ENCODE peak calls at places on chromosomes 7 and 10, in nine cellular contexts. K, A, H, B, W, N, V, S and C are unnamed samples.

GRCh38 chr7:118737935-118738334 is 513.4 kb downstream of the ANKRD7 start:
- DNase-seq in H (no peak), A (no peak), V (no peak), B (no peak), W (no peak), N (no peak), S (no peak), K (no peak), C (no peak)

GRCh38 chr10:87657370-87657769 is 2.3 kb upstream of the PAPSS2 start:
- DNase-seq in V (no peak), B (no peak), W (peak; percentile 95), A (no peak), H (no peak), N (no peak), K (peak; percentile 38), S (no peak), C (no peak)

GRCh38 chr10:57593983-57594573 is 673.6 kb downstream of the IPMK start:
- DNase-seq in B (no peak), A (no peak), S (no peak), V (no peak), W (no peak), K (no peak), H (no peak), N (no peak), C (no peak)

GRCh38 chr10:124739996-124740373 is 4.2 kb downstream of the FAM53B start:
- DNase-seq in V (no peak), K (peak; percentile 40), N (no peak), H (no peak), A (no peak), S (no peak), W (no peak), B (no peak), C (no peak)

GRCh38 chr7:151856098-151856497 is 20.8 kb downstream of the PRKAG2 start:
- DNase-seq in K (no peak), N (no peak), S (no peak), A (no peak), B (no peak), W (no peak), V (no peak), H (no peak), C (no peak)

GRCh38 chr7:145633513-145633912 is 483.1 kb upstream of the CNTNAP2 start:
- DNase-seq in A (no peak), S (no peak), V (no peak), B (no peak), K (no peak), H (no peak), N (no peak), W (no peak), C (no peak)

GRCh38 chr10:21825345-21825744 is 178.2 kb downstream of the DNAJC1 start:
- DNase-seq in W (no peak), N (no peak), V (no peak), S (no peak), K (no peak), A (no peak), B (no peak), H (no peak), C (no peak)

GRCh38 chr10:17199351-17199804 is 2.1 kb downstream of the TRDMT1 start:
- DNase-seq in H (no peak), V (no peak), B (no peak), K (peak; percentile 59), W (peak; percentile 64), A (no peak), N (no peak), S (no peak), C (no peak)

GRCh38 chr10:12504628-12505027 is 155.3 kb downstream of the CAMK1D start:
- DNase-seq in S (no peak), H (no peak), A (no peak), B (no peak), K (no peak), N (no peak), W (no peak), V (no peak), C (no peak)

GRCh38 chr10:125101049-125101448 is 59.3 kb downstream of the CTBP2 start:
- DNase-seq in N (no peak), V (no peak), K (no peak), S (no peak), A (no peak), B (no peak), W (no peak), H (no peak), C (no peak)

GRCh38 chr7:93921607-93922446 is at the start of gene GNG11:
- DNase-seq in V (peak; percentile 21), A (peak; percentile 57), S (peak; percentile 15), H (peak; percentile 44), B (no peak), N (no peak), W (peak; percentile 90), K (peak; percentile 91), C (no peak)

GRCh38 chr7:29639887-29640600 is 76.4 kb downstream of the PRR15 start:
- DNase-seq in V (no peak), K (no peak), N (no peak), A (peak; percentile 78), W (no peak), B (no peak), H (no peak), S (no peak), C (no peak)

GRCh38 chr7:48009954-48010353 is 19.0 kb downstream of the SUN3 start:
- DNase-seq in H (no peak), K (no peak), V (no peak), B (no peak), S (no peak), W (no peak), N (no peak), A (no peak), C (no peak)

GRCh38 chr10:85851300-85851699 is 515.3 kb downstream of the GRID1 start:
- DNase-seq in H (no peak), W (no peak), V (no peak), A (no peak), S (no peak), B (no peak), K (peak; percentile 54), N (no peak), C (no peak)

GRCh38 chr10:89238956-89239713 is 12.4 kb downstream of the LIPA start:
- DNase-seq in A (no peak), B (no peak), K (no peak), N (no peak), V (no peak), H (no peak), W (no peak), S (no peak), C (no peak)

GRCh38 chr7:139727151-139727705 is 50.6 kb downstream of the HIPK2 start:
- DNase-seq in B (no peak), H (no peak), W (no peak), K (no peak), S (no peak), N (no peak), A (no peak), V (no peak), C (no peak)

GRCh38 chr7:69062020-69062760 is 536.1 kb upstream of the AUTS2 start:
- DNase-seq in H (no peak), N (no peak), B (no peak), A (no peak), K (peak; percentile 3), V (no peak), W (peak; percentile 37), S (no peak), C (no peak)

GRCh38 chr7:103657474-103657894 is 211.5 kb upstream of the SLC26A5 start:
- DNase-seq in K (no peak), B (no peak), S (no peak), H (no peak), A (no peak), N (no peak), W (no peak), V (no peak), C (no peak)

GRCh38 chr10:102643346-102644065 is 773 bp upstream of the TRIM8 start:
- DNase-seq in N (no peak), K (peak; percentile 91), H (peak; percentile 79), A (peak; percentile 64), V (peak; percentile 60), W (peak; percentile 79), S (no peak), B (no peak), C (peak; percentile 31)

GRCh38 chr10:91683976-91684375 is 51.1 kb upstream of the PPP1R3C start:
- DNase-seq in W (no peak), K (peak; percentile 69), N (no peak), H (no peak), A (no peak), B (no peak), S (no peak), V (no peak), C (no peak)

GRCh38 chr7:35021445-35021844 is 15.8 kb downstream of the DPY19L1 start:
- DNase-seq in K (no peak), A (no peak), S (no peak), V (no peak), N (no peak), B (no peak), H (no peak), W (no peak), C (no peak)

GRCh38 chr10:6091630-6092029 is 2.8 kb downstream of the RBM17 start:
- DNase-seq in H (no peak), K (no peak), W (peak; percentile 89), V (no peak), A (no peak), S (no peak), B (no peak), N (no peak), C (peak; percentile 15)

GRCh38 chr7:100604078-100604975 is 2.2 kb downstream of the PCOLCE start:
- DNase-seq in B (peak; percentile 68), V (peak; percentile 73), W (peak; percentile 43), N (peak; percentile 78), H (peak; percentile 51), A (peak; percentile 41), S (peak; percentile 65), K (peak; percentile 87), C (peak; percentile 88)

GRCh38 chr10:102246261-102246660 is 929 bp downstream of the GBF1 start:
- DNase-seq in K (peak; percentile 46), V (no peak), S (no peak), W (peak; percentile 43), B (no peak), N (no peak), H (no peak), A (no peak), C (no peak)

GRCh38 chr7:13991791-13992620 is 2.5 kb upstream of the ETV1 start:
- DNase-seq in B (no peak), W (peak; percentile 4), H (no peak), N (no peak), V (no peak), S (no peak), K (no peak), A (no peak), C (no peak)

GRCh38 chr7:5703572-5704533 is 77.6 kb downstream of the RNF216 start:
- DNase-seq in V (no peak), K (no peak), H (no peak), S (no peak), W (no peak), B (no peak), N (no peak), A (no peak), C (no peak)